ENCODE peak calls at places on chromosome 17, in five cellular contexts. One of them, this sample, is unnamed.

GRCh38 chr17:38748329-38749221 is at the start of gene PCGF2:
- DNase-seq in lower leg skin: peak
- DNase-seq in uterus: peak
- DNase-seq in dorsolateral prefrontal cortex: peak
- DNase-seq in ovary: peak
- DNase-seq in this sample: peak

GRCh38 chr17:81386141-81386645 is 9.1 kb upstream of the BAHCC1 start:
- DNase-seq in lower leg skin: no peak
- DNase-seq in uterus: peak
- DNase-seq in dorsolateral prefrontal cortex: no peak
- DNase-seq in ovary: no peak
- DNase-seq in this sample: no peak

GRCh38 chr17:74749262-74750038 is 1.0 kb downstream of the NHERF1 start:
- DNase-seq in lower leg skin: no peak
- DNase-seq in uterus: no peak
- DNase-seq in dorsolateral prefrontal cortex: no peak
- DNase-seq in ovary: no peak
- DNase-seq in this sample: no peak

GRCh38 chr17:17508019-17508535 is 11.9 kb upstream of the RASD1 start:
- DNase-seq in lower leg skin: no peak
- DNase-seq in uterus: no peak
- DNase-seq in dorsolateral prefrontal cortex: no peak
- DNase-seq in ovary: no peak
- DNase-seq in this sample: no peak

GRCh38 chr17:3497101-3497500 is 21.3 kb downstream of the ASPA start:
- DNase-seq in lower leg skin: no peak
- DNase-seq in uterus: no peak
- DNase-seq in dorsolateral prefrontal cortex: no peak
- DNase-seq in ovary: no peak
- DNase-seq in this sample: no peak

GRCh38 chr17:77793888-77794235 is 164.6 kb upstream of the TNRC6C start:
- DNase-seq in lower leg skin: no peak
- DNase-seq in uterus: no peak
- DNase-seq in dorsolateral prefrontal cortex: peak
- DNase-seq in ovary: no peak
- DNase-seq in this sample: no peak

GRCh38 chr17:75542184-75542583 is 16.7 kb downstream of the LLGL2 start:
- DNase-seq in lower leg skin: no peak
- DNase-seq in uterus: no peak
- DNase-seq in dorsolateral prefrontal cortex: no peak
- DNase-seq in ovary: no peak
- DNase-seq in this sample: no peak

GRCh38 chr17:76528528-76529223 is 8.8 kb downstream of the CYGB start:
- DNase-seq in lower leg skin: no peak
- DNase-seq in uterus: peak
- DNase-seq in dorsolateral prefrontal cortex: no peak
- DNase-seq in ovary: peak
- DNase-seq in this sample: peak

GRCh38 chr17:38604479-38605229 is 1.1 kb downstream of the SRCIN1 start:
- DNase-seq in lower leg skin: no peak
- DNase-seq in uterus: no peak
- DNase-seq in dorsolateral prefrontal cortex: peak
- DNase-seq in ovary: no peak
- DNase-seq in this sample: no peak

GRCh38 chr17:8940866-8941471 is 24.5 kb downstream of the PIK3R5 start:
- DNase-seq in lower leg skin: no peak
- DNase-seq in uterus: no peak
- DNase-seq in dorsolateral prefrontal cortex: no peak
- DNase-seq in ovary: no peak
- DNase-seq in this sample: no peak

GRCh38 chr17:50532452-50533024 is at the start of gene EPN3:
- DNase-seq in lower leg skin: peak
- DNase-seq in uterus: no peak
- DNase-seq in dorsolateral prefrontal cortex: no peak
- DNase-seq in ovary: no peak
- DNase-seq in this sample: no peak
- H3K4me3 ChIP-seq in lower leg skin: peak
- H3K4me3 ChIP-seq in uterus: no peak
- H3K4me3 ChIP-seq in dorsolateral prefrontal cortex: peak
- H3K4me3 ChIP-seq in ovary: peak
- H3K4me3 ChIP-seq in this sample: no peak

GRCh38 chr17:13017623-13018462 is at the start of gene ELAC2:
- DNase-seq in lower leg skin: peak
- DNase-seq in uterus: peak
- DNase-seq in dorsolateral prefrontal cortex: peak
- DNase-seq in ovary: peak
- DNase-seq in this sample: peak
- TF ChIP-seq CTCF in lower leg skin: no peak
- TF ChIP-seq CTCF in uterus: no peak
- TF ChIP-seq CTCF in dorsolateral prefrontal cortex: peak
- TF ChIP-seq CTCF in ovary: peak
- TF ChIP-seq CTCF in this sample: no peak

DNA sequence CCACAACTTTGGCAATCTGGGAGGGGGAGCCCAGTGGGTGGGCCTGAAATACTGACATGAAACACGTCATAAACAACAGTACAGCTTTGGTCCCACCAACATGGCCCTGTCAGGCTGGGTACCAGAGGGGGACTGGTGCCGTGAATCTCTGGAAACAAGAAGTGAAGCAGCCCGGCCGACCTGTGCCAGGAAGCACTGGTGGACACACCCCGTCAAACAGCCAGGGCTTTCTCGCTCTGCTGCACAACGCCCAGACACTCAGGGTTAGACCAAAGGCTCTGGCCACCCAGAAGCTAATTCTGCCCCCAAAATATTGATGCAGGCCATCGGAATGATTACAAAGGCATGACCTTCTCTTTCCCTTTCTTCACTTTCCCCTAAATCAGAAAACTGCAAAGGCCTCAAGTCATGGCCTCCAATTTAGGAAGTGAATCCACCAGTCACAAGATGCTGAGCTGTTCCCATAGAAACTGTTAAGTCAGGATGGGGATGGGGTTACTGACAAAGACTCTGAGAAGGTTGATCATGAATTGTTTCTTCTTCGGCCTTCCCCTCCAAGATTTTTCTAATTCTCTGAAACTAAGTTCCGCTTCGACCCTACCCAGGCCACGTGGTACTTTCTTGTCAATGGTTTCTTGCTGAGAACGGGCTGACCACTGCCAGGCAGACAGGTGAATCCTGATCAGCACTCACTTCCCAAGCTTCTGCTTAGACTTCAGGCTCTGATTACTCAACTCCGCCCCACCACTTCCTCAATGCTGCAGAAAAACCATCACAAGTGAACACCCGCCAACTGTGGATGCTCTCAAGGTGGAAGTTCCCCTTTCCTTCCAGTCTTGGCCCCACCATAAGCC is 6.7 kb downstream of the PITPNA start:
- DNase-seq in lower leg skin: no peak
- DNase-seq in uterus: no peak
- DNase-seq in dorsolateral prefrontal cortex: no peak
- DNase-seq in ovary: no peak
- DNase-seq in this sample: no peak
- H3K4me3 ChIP-seq in lower leg skin: no peak
- H3K4me3 ChIP-seq in uterus: no peak
- H3K4me3 ChIP-seq in dorsolateral prefrontal cortex: no peak
- H3K4me3 ChIP-seq in ovary: no peak
- H3K4me3 ChIP-seq in this sample: no peak

GRCh38 chr17:7825206-7825980 is 8.6 kb upstream of the KDM6B start:
- DNase-seq in lower leg skin: no peak
- DNase-seq in uterus: no peak
- DNase-seq in dorsolateral prefrontal cortex: peak
- DNase-seq in ovary: no peak
- DNase-seq in this sample: no peak
- TF ChIP-seq CTCF in lower leg skin: no peak
- TF ChIP-seq CTCF in uterus: no peak
- TF ChIP-seq CTCF in dorsolateral prefrontal cortex: peak
- TF ChIP-seq CTCF in ovary: no peak
- TF ChIP-seq CTCF in this sample: peak